ENCODE peak calls at places on chromosome 20, in eight cellular contexts. One of them, this sample, is unnamed. For H3K36me3, the result is how much of the 10 kb centered on the place peaks cover.

GRCh38 chr20:9408422-9409300 is 105.7 kb upstream of the LAMP5 start:
- DNase-seq in esophagus muscularis mucosa: no peak
- DNase-seq in ascending aorta: no peak
- DNase-seq in SK-N-MC: no peak
- DNase-seq in breast epithelium: no peak
- DNase-seq in neural progenitor cell: no peak
- DNase-seq in HCT116: no peak
- DNase-seq in bronchial epithelial cell: peak
- DNase-seq in this sample: no peak

GRCh38 chr20:44703956-44704488 is 11.1 kb upstream of the CCN5 start:
- DNase-seq in esophagus muscularis mucosa: no peak
- DNase-seq in ascending aorta: no peak
- DNase-seq in SK-N-MC: no peak
- DNase-seq in breast epithelium: no peak
- DNase-seq in neural progenitor cell: no peak
- DNase-seq in HCT116: no peak
- DNase-seq in bronchial epithelial cell: no peak
- DNase-seq in this sample: no peak

GRCh38 chr20:3165473-3166337 is 6.0 kb upstream of the FASTKD5 start:
- DNase-seq in esophagus muscularis mucosa: no peak
- DNase-seq in ascending aorta: no peak
- DNase-seq in SK-N-MC: no peak
- DNase-seq in breast epithelium: no peak
- DNase-seq in neural progenitor cell: no peak
- DNase-seq in HCT116: no peak
- DNase-seq in bronchial epithelial cell: no peak
- DNase-seq in this sample: no peak

GRCh38 chr20:17562804-17563305 is 7.0 kb upstream of the DSTN start:
- DNase-seq in esophagus muscularis mucosa: no peak
- DNase-seq in ascending aorta: no peak
- DNase-seq in SK-N-MC: no peak
- DNase-seq in breast epithelium: no peak
- DNase-seq in neural progenitor cell: no peak
- DNase-seq in HCT116: no peak
- DNase-seq in bronchial epithelial cell: peak
- DNase-seq in this sample: no peak

GRCh38 chr20:41232971-41233926 is 84.3 kb downstream of the ZHX3 start:
- DNase-seq in esophagus muscularis mucosa: no peak
- DNase-seq in ascending aorta: no peak
- DNase-seq in SK-N-MC: no peak
- DNase-seq in breast epithelium: no peak
- DNase-seq in neural progenitor cell: no peak
- DNase-seq in HCT116: no peak
- DNase-seq in bronchial epithelial cell: peak
- DNase-seq in this sample: no peak

GRCh38 chr20:62306440-62307187 is 3.8 kb downstream of the ADRM1 start:
- DNase-seq in esophagus muscularis mucosa: no peak
- DNase-seq in ascending aorta: no peak
- DNase-seq in SK-N-MC: no peak
- DNase-seq in breast epithelium: no peak
- DNase-seq in neural progenitor cell: no peak
- DNase-seq in HCT116: no peak
- DNase-seq in bronchial epithelial cell: peak
- DNase-seq in this sample: no peak

GRCh38 chr20:14848806-14849205 is 511.4 kb upstream of the FLRT3 start:
- DNase-seq in esophagus muscularis mucosa: no peak
- DNase-seq in ascending aorta: no peak
- DNase-seq in SK-N-MC: no peak
- DNase-seq in breast epithelium: no peak
- DNase-seq in neural progenitor cell: no peak
- DNase-seq in HCT116: no peak
- DNase-seq in bronchial epithelial cell: no peak
- DNase-seq in this sample: no peak

GRCh38 chr20:41391587-41392001 is 25.0 kb upstream of the EMILIN3 start:
- DNase-seq in esophagus muscularis mucosa: no peak
- DNase-seq in ascending aorta: no peak
- DNase-seq in SK-N-MC: peak
- DNase-seq in breast epithelium: no peak
- DNase-seq in neural progenitor cell: peak
- DNase-seq in HCT116: no peak
- DNase-seq in bronchial epithelial cell: peak
- DNase-seq in this sample: peak

GRCh38 chr20:46647469-46647868 is 3.8 kb downstream of the SLC13A3 start:
- DNase-seq in esophagus muscularis mucosa: no peak
- DNase-seq in ascending aorta: no peak
- DNase-seq in SK-N-MC: no peak
- DNase-seq in breast epithelium: no peak
- DNase-seq in neural progenitor cell: peak
- DNase-seq in HCT116: no peak
- DNase-seq in bronchial epithelial cell: no peak
- DNase-seq in this sample: no peak

GRCh38 chr20:63255911-63256704 is 1.8 kb upstream of the NKAIN4 start:
- DNase-seq in esophagus muscularis mucosa: no peak
- DNase-seq in ascending aorta: no peak
- DNase-seq in SK-N-MC: no peak
- DNase-seq in breast epithelium: no peak
- DNase-seq in neural progenitor cell: no peak
- DNase-seq in HCT116: no peak
- DNase-seq in bronchial epithelial cell: peak
- DNase-seq in this sample: no peak

GRCh38 chr20:47089151-47089550 is 194.5 kb downstream of the EYA2 start:
- DNase-seq in esophagus muscularis mucosa: no peak
- DNase-seq in ascending aorta: no peak
- DNase-seq in SK-N-MC: no peak
- DNase-seq in breast epithelium: no peak
- DNase-seq in neural progenitor cell: no peak
- DNase-seq in HCT116: no peak
- DNase-seq in bronchial epithelial cell: no peak
- DNase-seq in this sample: no peak

GRCh38 chr20:17655865-17656489 is 26.1 kb downstream of the RRBP1 start:
- DNase-seq in esophagus muscularis mucosa: no peak
- DNase-seq in ascending aorta: no peak
- DNase-seq in SK-N-MC: no peak
- DNase-seq in breast epithelium: no peak
- DNase-seq in neural progenitor cell: no peak
- DNase-seq in HCT116: no peak
- DNase-seq in bronchial epithelial cell: peak
- DNase-seq in this sample: peak

DNA sequence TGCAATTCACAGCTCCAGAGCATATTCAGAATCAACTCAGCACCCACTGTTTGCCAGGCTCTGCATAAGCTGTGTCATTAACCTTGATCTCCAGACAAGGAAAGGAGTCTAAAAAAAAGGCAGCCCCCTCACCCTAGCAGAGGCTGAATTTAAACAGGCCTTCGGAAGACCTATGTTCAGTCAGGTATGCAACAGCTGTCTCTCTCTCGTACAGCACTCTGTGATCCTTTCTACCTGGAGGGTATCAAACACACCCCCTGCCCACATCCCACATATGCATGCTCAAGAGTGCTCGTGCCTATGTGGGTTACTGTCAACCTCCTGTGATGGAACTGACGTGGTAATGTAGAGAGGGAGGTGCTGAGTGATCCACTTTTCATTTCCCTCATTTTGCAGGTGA is 8.5 kb downstream of the PLAGL2 start:
- DNase-seq in esophagus muscularis mucosa: no peak
- DNase-seq in ascending aorta: no peak
- DNase-seq in SK-N-MC: no peak
- DNase-seq in breast epithelium: no peak
- DNase-seq in neural progenitor cell: no peak
- DNase-seq in HCT116: no peak
- DNase-seq in bronchial epithelial cell: no peak
- DNase-seq in this sample: no peak
- H3K36me3 ChIP-seq in esophagus muscularis mucosa: half or more
- H3K36me3 ChIP-seq in ascending aorta: half or more
- H3K36me3 ChIP-seq in SK-N-MC: half or more
- H3K36me3 ChIP-seq in breast epithelium: under half
- H3K36me3 ChIP-seq in neural progenitor cell: under half
- H3K36me3 ChIP-seq in HCT116: half or more
- H3K36me3 ChIP-seq in bronchial epithelial cell: under half
- H3K36me3 ChIP-seq in this sample: half or more

GRCh38 chr20:37228656-37229055 is 33.0 kb downstream of the GHRH start:
- DNase-seq in esophagus muscularis mucosa: no peak
- DNase-seq in ascending aorta: no peak
- DNase-seq in SK-N-MC: no peak
- DNase-seq in breast epithelium: no peak
- DNase-seq in neural progenitor cell: no peak
- DNase-seq in HCT116: no peak
- DNase-seq in bronchial epithelial cell: no peak
- DNase-seq in this sample: no peak
- H3K36me3 ChIP-seq in esophagus muscularis mucosa: half or more
- H3K36me3 ChIP-seq in ascending aorta: half or more
- H3K36me3 ChIP-seq in SK-N-MC: half or more
- H3K36me3 ChIP-seq in breast epithelium: under half
- H3K36me3 ChIP-seq in neural progenitor cell: under half
- H3K36me3 ChIP-seq in HCT116: half or more
- H3K36me3 ChIP-seq in bronchial epithelial cell: half or more
- H3K36me3 ChIP-seq in this sample: half or more

GRCh38 chr20:56273491-56273890 is 25.0 kb downstream of the MC3R start:
- DNase-seq in esophagus muscularis mucosa: no peak
- DNase-seq in ascending aorta: no peak
- DNase-seq in SK-N-MC: no peak
- DNase-seq in breast epithelium: no peak
- DNase-seq in neural progenitor cell: no peak
- DNase-seq in HCT116: no peak
- DNase-seq in bronchial epithelial cell: no peak
- DNase-seq in this sample: no peak
- H3K36me3 ChIP-seq in esophagus muscularis mucosa: under half
- H3K36me3 ChIP-seq in ascending aorta: under half
- H3K36me3 ChIP-seq in SK-N-MC: under half
- H3K36me3 ChIP-seq in breast epithelium: under half
- H3K36me3 ChIP-seq in neural progenitor cell: under half
- H3K36me3 ChIP-seq in HCT116: under half
- H3K36me3 ChIP-seq in bronchial epithelial cell: under half
- H3K36me3 ChIP-seq in this sample: under half

GRCh38 chr20:4685923-4686221 is 35.8 kb upstream of the PRND start:
- DNase-seq in esophagus muscularis mucosa: no peak
- DNase-seq in ascending aorta: no peak
- DNase-seq in SK-N-MC: no peak
- DNase-seq in breast epithelium: no peak
- DNase-seq in neural progenitor cell: no peak
- DNase-seq in HCT116: no peak
- DNase-seq in bronchial epithelial cell: no peak
- DNase-seq in this sample: no peak

GRCh38 chr20:4691753-4692152 is 30.0 kb upstream of the PRND start:
- DNase-seq in esophagus muscularis mucosa: no peak
- DNase-seq in ascending aorta: no peak
- DNase-seq in SK-N-MC: no peak
- DNase-seq in breast epithelium: no peak
- DNase-seq in neural progenitor cell: no peak
- DNase-seq in HCT116: no peak
- DNase-seq in bronchial epithelial cell: no peak
- DNase-seq in this sample: no peak

GRCh38 chr20:4684837-4685413 is 36.8 kb upstream of the PRND start:
- DNase-seq in esophagus muscularis mucosa: peak
- DNase-seq in ascending aorta: no peak
- DNase-seq in SK-N-MC: no peak
- DNase-seq in breast epithelium: no peak
- DNase-seq in neural progenitor cell: no peak
- DNase-seq in HCT116: peak
- DNase-seq in bronchial epithelial cell: peak
- DNase-seq in this sample: no peak

GRCh38 chr20:4688342-4688741 is 33.4 kb upstream of the PRND start:
- DNase-seq in esophagus muscularis mucosa: peak
- DNase-seq in ascending aorta: no peak
- DNase-seq in SK-N-MC: no peak
- DNase-seq in breast epithelium: no peak
- DNase-seq in neural progenitor cell: no peak
- DNase-seq in HCT116: no peak
- DNase-seq in bronchial epithelial cell: peak
- DNase-seq in this sample: no peak

DNA sequence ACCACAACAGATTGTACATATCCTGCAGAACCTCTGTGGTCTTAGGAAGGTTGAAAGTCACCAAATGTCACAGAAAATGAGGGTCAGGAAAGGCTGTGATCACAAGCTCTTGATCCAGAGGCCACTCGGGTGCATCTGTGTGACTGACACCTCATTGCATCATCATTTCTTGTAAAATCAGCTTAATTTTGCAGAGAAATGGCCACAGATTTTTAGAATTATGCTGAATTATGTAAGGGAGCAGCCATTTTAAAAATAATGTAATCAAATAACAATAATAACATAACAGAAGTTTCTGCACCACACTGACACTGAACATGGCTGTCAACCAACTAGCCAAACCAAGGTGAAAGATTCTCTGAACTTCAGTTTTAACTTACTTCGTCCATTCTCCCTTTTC is 32.5 kb upstream of the PRND start:
- DNase-seq in esophagus muscularis mucosa: peak
- DNase-seq in ascending aorta: no peak
- DNase-seq in SK-N-MC: no peak
- DNase-seq in breast epithelium: no peak
- DNase-seq in neural progenitor cell: no peak
- DNase-seq in HCT116: no peak
- DNase-seq in bronchial epithelial cell: no peak
- DNase-seq in this sample: no peak
- H3K36me3 ChIP-seq in esophagus muscularis mucosa: under half
- H3K36me3 ChIP-seq in ascending aorta: under half
- H3K36me3 ChIP-seq in SK-N-MC: under half
- H3K36me3 ChIP-seq in breast epithelium: under half
- H3K36me3 ChIP-seq in neural progenitor cell: under half
- H3K36me3 ChIP-seq in HCT116: under half
- H3K36me3 ChIP-seq in bronchial epithelial cell: under half
- H3K36me3 ChIP-seq in this sample: under half

GRCh38 chr20:12682613-12683012 is 326.2 kb upstream of the SPTLC3 start:
- DNase-seq in esophagus muscularis mucosa: no peak
- DNase-seq in ascending aorta: no peak
- DNase-seq in SK-N-MC: no peak
- DNase-seq in breast epithelium: no peak
- DNase-seq in neural progenitor cell: no peak
- DNase-seq in HCT116: no peak
- DNase-seq in bronchial epithelial cell: no peak
- DNase-seq in this sample: no peak

GRCh38 chr20:12687476-12687875 is 321.3 kb upstream of the SPTLC3 start:
- DNase-seq in esophagus muscularis mucosa: no peak
- DNase-seq in ascending aorta: no peak
- DNase-seq in SK-N-MC: no peak
- DNase-seq in breast epithelium: no peak
- DNase-seq in neural progenitor cell: no peak
- DNase-seq in HCT116: no peak
- DNase-seq in bronchial epithelial cell: no peak
- DNase-seq in this sample: no peak
- H3K36me3 ChIP-seq in esophagus muscularis mucosa: under half
- H3K36me3 ChIP-seq in ascending aorta: under half
- H3K36me3 ChIP-seq in SK-N-MC: under half
- H3K36me3 ChIP-seq in breast epithelium: under half
- H3K36me3 ChIP-seq in neural progenitor cell: under half
- H3K36me3 ChIP-seq in HCT116: under half
- H3K36me3 ChIP-seq in bronchial epithelial cell: under half
- H3K36me3 ChIP-seq in this sample: under half

DNA sequence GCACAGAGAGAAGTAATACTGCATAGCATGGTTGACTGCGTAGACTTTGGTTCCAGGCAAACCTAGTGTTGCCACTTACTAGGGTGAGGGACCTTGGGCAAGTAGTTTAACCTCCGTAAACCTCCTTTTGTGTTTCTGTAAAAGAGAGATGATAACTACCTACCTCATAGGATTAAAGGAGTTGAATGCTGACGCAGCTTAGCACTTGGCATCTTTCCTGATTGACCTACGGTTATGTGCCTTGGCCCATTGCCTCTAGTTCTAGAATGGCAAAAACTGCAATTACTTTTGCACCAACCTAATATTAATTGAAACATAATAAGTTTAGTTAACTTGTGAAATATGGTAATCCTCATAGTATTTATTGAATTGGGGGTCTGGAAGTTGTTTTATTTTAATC is 19.1 kb downstream of the GHRH start:
- DNase-seq in esophagus muscularis mucosa: no peak
- DNase-seq in ascending aorta: no peak
- DNase-seq in SK-N-MC: no peak
- DNase-seq in breast epithelium: no peak
- DNase-seq in neural progenitor cell: no peak
- DNase-seq in HCT116: no peak
- DNase-seq in bronchial epithelial cell: no peak
- DNase-seq in this sample: no peak
- H3K36me3 ChIP-seq in esophagus muscularis mucosa: under half
- H3K36me3 ChIP-seq in ascending aorta: under half
- H3K36me3 ChIP-seq in SK-N-MC: half or more
- H3K36me3 ChIP-seq in breast epithelium: under half
- H3K36me3 ChIP-seq in neural progenitor cell: under half
- H3K36me3 ChIP-seq in HCT116: under half
- H3K36me3 ChIP-seq in bronchial epithelial cell: under half
- H3K36me3 ChIP-seq in this sample: half or more